ENCODE peak calls at places on chromosome 1, in six cellular contexts. One of them, this sample, is unnamed. For H3K4me1, the result is how much of the 10 kb centered on the place peaks cover.

GRCh38 chr1:24555591-24556413 is at the start of gene NCMAP:
- DNase-seq in endodermal cell: peak
- DNase-seq in colonic mucosa: peak
- DNase-seq in MM.1S: peak
- DNase-seq in fibroblast of lung: no peak
- DNase-seq in kidney: peak
- DNase-seq in this sample: no peak

GRCh38 chr1:235423214-235423652 is 56.0 kb downstream of the TBCE start:
- DNase-seq in endodermal cell: no peak
- DNase-seq in colonic mucosa: no peak
- DNase-seq in MM.1S: no peak
- DNase-seq in fibroblast of lung: no peak
- DNase-seq in kidney: no peak
- DNase-seq in this sample: peak

GRCh38 chr1:184838374-184838995 is 83.8 kb upstream of the EDEM3 start:
- DNase-seq in endodermal cell: no peak
- DNase-seq in colonic mucosa: peak
- DNase-seq in MM.1S: no peak
- DNase-seq in fibroblast of lung: peak
- DNase-seq in kidney: no peak
- DNase-seq in this sample: no peak

GRCh38 chr1:5995871-5996630 is 3.8 kb upstream of the NPHP4 start:
- DNase-seq in endodermal cell: no peak
- DNase-seq in colonic mucosa: no peak
- DNase-seq in MM.1S: no peak
- DNase-seq in fibroblast of lung: no peak
- DNase-seq in kidney: peak
- DNase-seq in this sample: no peak

GRCh38 chr1:29653034-29653810 is 416.9 kb downstream of the PTPRU start:
- DNase-seq in endodermal cell: peak
- DNase-seq in colonic mucosa: peak
- DNase-seq in MM.1S: no peak
- DNase-seq in fibroblast of lung: no peak
- DNase-seq in kidney: no peak
- DNase-seq in this sample: no peak

GRCh38 chr1:245972476-245972875 is 534.6 kb downstream of the SMYD3 start:
- DNase-seq in endodermal cell: no peak
- DNase-seq in colonic mucosa: no peak
- DNase-seq in MM.1S: no peak
- DNase-seq in fibroblast of lung: no peak
- DNase-seq in kidney: no peak
- DNase-seq in this sample: no peak

GRCh38 chr1:178543291-178543609 is 30.3 kb downstream of the TEX35 start:
- DNase-seq in endodermal cell: no peak
- DNase-seq in colonic mucosa: no peak
- DNase-seq in MM.1S: peak
- DNase-seq in fibroblast of lung: no peak
- DNase-seq in kidney: no peak
- DNase-seq in this sample: no peak

GRCh38 chr1:118459871-118460270 is 274.8 kb upstream of the SPAG17 start:
- DNase-seq in endodermal cell: no peak
- DNase-seq in colonic mucosa: no peak
- DNase-seq in MM.1S: no peak
- DNase-seq in fibroblast of lung: no peak
- DNase-seq in kidney: no peak
- DNase-seq in this sample: no peak

GRCh38 chr1:240820816-240821215 is 208.9 kb upstream of the GREM2 start:
- DNase-seq in endodermal cell: no peak
- DNase-seq in colonic mucosa: no peak
- DNase-seq in MM.1S: no peak
- DNase-seq in fibroblast of lung: no peak
- DNase-seq in kidney: no peak
- DNase-seq in this sample: no peak

GRCh38 chr1:225977937-225978748 is 21.0 kb downstream of the SDE2 start:
- DNase-seq in endodermal cell: no peak
- DNase-seq in colonic mucosa: no peak
- DNase-seq in MM.1S: no peak
- DNase-seq in fibroblast of lung: no peak
- DNase-seq in kidney: no peak
- DNase-seq in this sample: no peak

GRCh38 chr1:209411491-209411929 is 172.0 kb upstream of the CAMK1G start:
- DNase-seq in endodermal cell: no peak
- DNase-seq in colonic mucosa: no peak
- DNase-seq in MM.1S: no peak
- DNase-seq in fibroblast of lung: peak
- DNase-seq in kidney: no peak
- DNase-seq in this sample: no peak

GRCh38 chr1:186722711-186723309 is 42.6 kb upstream of the PTGS2 start:
- DNase-seq in endodermal cell: no peak
- DNase-seq in colonic mucosa: peak
- DNase-seq in MM.1S: peak
- DNase-seq in fibroblast of lung: peak
- DNase-seq in kidney: no peak
- DNase-seq in this sample: peak

GRCh38 chr1:29642519-29642918 is 406.2 kb downstream of the PTPRU start:
- DNase-seq in endodermal cell: peak
- DNase-seq in colonic mucosa: no peak
- DNase-seq in MM.1S: no peak
- DNase-seq in fibroblast of lung: no peak
- DNase-seq in kidney: no peak
- DNase-seq in this sample: no peak

GRCh38 chr1:18293291-18293690 is 185.7 kb downstream of the IGSF21 start:
- DNase-seq in endodermal cell: no peak
- DNase-seq in colonic mucosa: no peak
- DNase-seq in MM.1S: no peak
- DNase-seq in fibroblast of lung: no peak
- DNase-seq in kidney: no peak
- DNase-seq in this sample: no peak

GRCh38 chr1:36156329-36157114 is 562 bp downstream of the MAP7D1 start:
- DNase-seq in endodermal cell: peak
- DNase-seq in colonic mucosa: peak
- DNase-seq in MM.1S: peak
- DNase-seq in fibroblast of lung: peak
- DNase-seq in kidney: peak
- DNase-seq in this sample: peak

GRCh38 chr1:100404816-100405215 is 52.5 kb downstream of the CDC14A start:
- DNase-seq in endodermal cell: no peak
- DNase-seq in colonic mucosa: no peak
- DNase-seq in MM.1S: no peak
- DNase-seq in fibroblast of lung: no peak
- DNase-seq in kidney: no peak
- DNase-seq in this sample: no peak

DNA sequence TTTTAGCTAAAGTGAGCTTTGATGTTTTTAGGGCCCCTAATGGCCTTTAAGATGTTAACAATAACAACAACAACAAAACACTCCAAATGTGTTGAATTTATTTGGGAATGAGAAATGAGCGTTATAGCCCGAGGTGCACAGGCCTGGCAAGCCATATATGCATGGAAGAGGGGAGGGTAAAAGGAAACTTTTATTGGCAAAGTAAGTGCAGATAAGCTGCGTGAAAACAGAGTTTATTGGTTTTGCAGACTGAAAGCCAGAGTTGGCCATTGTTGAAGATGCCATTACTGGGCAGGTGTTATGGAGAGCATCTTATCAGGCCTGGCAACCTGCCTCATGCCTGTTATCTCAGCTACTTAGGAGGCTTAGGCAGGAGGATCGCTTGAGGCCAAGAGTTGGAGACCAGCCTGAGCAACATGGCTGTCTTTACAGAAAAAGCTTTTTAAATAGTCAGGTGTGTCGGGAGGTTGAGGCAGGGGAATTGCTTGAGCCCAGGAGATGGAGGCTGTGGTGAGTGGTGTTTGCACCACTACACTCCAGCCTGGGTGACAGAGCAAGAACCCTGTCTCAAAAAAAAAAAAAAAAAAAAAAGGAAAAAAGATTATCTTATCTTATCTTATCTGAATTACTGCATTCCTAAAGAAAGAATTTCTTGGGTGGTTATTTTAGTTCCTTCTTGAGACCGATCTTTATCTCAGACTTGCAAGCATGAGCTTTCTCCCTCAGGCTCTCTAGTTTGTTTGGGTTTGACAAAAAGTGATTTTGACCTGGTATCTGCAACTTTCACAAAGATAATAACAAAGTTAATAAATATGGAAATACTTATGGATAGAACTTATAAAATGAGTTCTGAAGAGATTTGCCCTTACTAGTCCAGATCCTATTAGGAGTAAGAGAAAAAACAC is 1.7 kb downstream of the PATJ start:
- DNase-seq in endodermal cell: peak
- DNase-seq in colonic mucosa: peak
- DNase-seq in MM.1S: no peak
- DNase-seq in fibroblast of lung: no peak
- DNase-seq in kidney: no peak
- DNase-seq in this sample: no peak
- H3K27ac ChIP-seq in endodermal cell: no peak
- H3K27ac ChIP-seq in colonic mucosa: peak
- H3K27ac ChIP-seq in MM.1S: no peak
- H3K27ac ChIP-seq in fibroblast of lung: no peak
- H3K27ac ChIP-seq in kidney: no peak
- H3K27ac ChIP-seq in this sample: no peak

GRCh38 chr1:41957568-41957967 is 38.8 kb upstream of the HIVEP3 start:
- DNase-seq in endodermal cell: no peak
- DNase-seq in colonic mucosa: no peak
- DNase-seq in MM.1S: no peak
- DNase-seq in fibroblast of lung: no peak
- DNase-seq in kidney: no peak
- DNase-seq in this sample: no peak
- H3K4me1 ChIP-seq in endodermal cell: under half
- H3K4me1 ChIP-seq in colonic mucosa: under half
- H3K4me1 ChIP-seq in MM.1S: under half
- H3K4me1 ChIP-seq in fibroblast of lung: under half
- H3K4me1 ChIP-seq in kidney: under half
- H3K4me1 ChIP-seq in this sample: under half

GRCh38 chr1:220880367-220880680 is 1.1 kb downstream of the HLX start:
- DNase-seq in endodermal cell: no peak
- DNase-seq in colonic mucosa: no peak
- DNase-seq in MM.1S: no peak
- DNase-seq in fibroblast of lung: peak
- DNase-seq in kidney: no peak
- DNase-seq in this sample: no peak
- H3K9ac ChIP-seq in endodermal cell: peak
- H3K9ac ChIP-seq in colonic mucosa: peak
- H3K9ac ChIP-seq in MM.1S: peak
- H3K9ac ChIP-seq in fibroblast of lung: peak
- H3K9ac ChIP-seq in kidney: peak
- H3K9ac ChIP-seq in this sample: no peak

GRCh38 chr1:198541737-198542136 is 1.3 kb upstream of the ATP6V1G3 start:
- DNase-seq in endodermal cell: no peak
- DNase-seq in colonic mucosa: no peak
- DNase-seq in MM.1S: no peak
- DNase-seq in fibroblast of lung: no peak
- DNase-seq in kidney: no peak
- DNase-seq in this sample: no peak

GRCh38 chr1:198540580-198540979 is at the start of gene ATP6V1G3:
- DNase-seq in endodermal cell: peak
- DNase-seq in colonic mucosa: no peak
- DNase-seq in MM.1S: no peak
- DNase-seq in fibroblast of lung: no peak
- DNase-seq in kidney: no peak
- DNase-seq in this sample: no peak

GRCh38 chr1:198544265-198544664 is 3.8 kb upstream of the ATP6V1G3 start:
- DNase-seq in endodermal cell: no peak
- DNase-seq in colonic mucosa: no peak
- DNase-seq in MM.1S: no peak
- DNase-seq in fibroblast of lung: no peak
- DNase-seq in kidney: no peak
- DNase-seq in this sample: no peak

GRCh38 chr1:198543670-198544260 is 3.3 kb upstream of the ATP6V1G3 start:
- DNase-seq in endodermal cell: no peak
- DNase-seq in colonic mucosa: no peak
- DNase-seq in MM.1S: no peak
- DNase-seq in fibroblast of lung: no peak
- DNase-seq in kidney: no peak
- DNase-seq in this sample: no peak

DNA sequence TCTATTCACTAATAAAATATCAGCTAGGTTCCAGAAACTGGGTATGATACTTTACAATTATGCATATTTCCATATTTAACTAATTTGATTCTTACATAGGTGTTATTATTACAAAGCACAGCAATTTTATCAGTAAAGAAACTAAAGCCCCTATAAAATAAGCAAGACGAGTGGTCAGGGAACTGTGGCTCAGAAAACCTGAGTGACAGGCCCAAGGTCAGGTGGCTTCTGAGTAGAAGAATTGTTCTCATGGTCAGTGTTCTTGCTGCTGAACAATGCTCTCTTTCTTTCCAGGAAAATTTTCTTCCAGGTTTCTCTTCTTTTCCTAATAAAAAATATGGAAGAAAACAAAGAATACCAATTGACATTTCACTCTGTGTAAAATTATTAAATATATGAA is 2.2 kb upstream of the ATP6V1G3 start:
- DNase-seq in endodermal cell: no peak
- DNase-seq in colonic mucosa: no peak
- DNase-seq in MM.1S: no peak
- DNase-seq in fibroblast of lung: no peak
- DNase-seq in kidney: no peak
- DNase-seq in this sample: no peak
- H3K27ac ChIP-seq in endodermal cell: no peak
- H3K27ac ChIP-seq in colonic mucosa: no peak
- H3K27ac ChIP-seq in MM.1S: no peak
- H3K27ac ChIP-seq in fibroblast of lung: no peak
- H3K27ac ChIP-seq in kidney: no peak
- H3K27ac ChIP-seq in this sample: no peak

DNA sequence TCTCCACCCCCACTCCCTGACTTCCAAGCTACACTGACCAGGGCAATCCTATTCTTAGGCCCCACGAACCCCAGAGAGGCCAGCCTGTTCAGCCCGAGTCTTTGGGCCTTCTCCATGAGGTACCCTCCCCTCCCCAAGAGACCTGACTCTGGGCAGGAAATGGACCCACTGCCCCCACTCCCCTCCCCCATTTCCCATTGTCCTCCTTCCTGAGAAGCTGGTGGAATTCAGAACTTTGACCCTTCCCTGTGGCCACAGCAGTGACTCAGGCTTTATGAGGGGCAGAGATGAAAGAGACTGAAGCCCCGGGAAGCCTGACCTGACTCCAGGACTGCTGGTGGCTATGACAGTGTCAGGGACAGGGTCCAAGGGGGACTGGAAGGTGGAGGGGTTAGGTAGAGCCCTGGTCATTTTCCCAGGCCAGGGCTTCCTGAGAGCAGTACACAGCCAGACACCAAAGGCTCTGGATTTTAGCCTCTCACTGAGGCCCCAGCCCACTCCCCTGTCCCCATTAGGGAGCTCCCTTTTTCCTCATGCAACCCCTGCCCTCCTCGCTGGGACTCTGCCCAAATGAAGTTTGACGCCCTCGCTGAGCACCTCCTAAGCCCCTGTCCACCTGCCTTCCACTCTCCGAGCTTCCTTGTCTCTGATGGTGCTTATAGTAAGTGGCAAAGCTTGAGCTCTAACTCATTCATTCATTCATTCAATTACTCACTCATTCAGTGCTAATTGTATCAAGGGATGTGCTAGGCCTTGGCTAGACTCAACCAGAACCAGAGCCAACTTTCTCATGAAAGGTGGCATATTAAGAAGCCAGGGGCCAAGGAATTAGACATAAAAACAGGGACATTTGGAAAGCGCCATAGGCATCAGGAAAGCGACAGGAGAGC is 3.0 kb downstream of the CRYBG2 start:
- DNase-seq in endodermal cell: peak
- DNase-seq in colonic mucosa: peak
- DNase-seq in MM.1S: no peak
- DNase-seq in fibroblast of lung: no peak
- DNase-seq in kidney: no peak
- DNase-seq in this sample: no peak
- H3K4me1 ChIP-seq in endodermal cell: under half
- H3K4me1 ChIP-seq in colonic mucosa: under half
- H3K4me1 ChIP-seq in MM.1S: under half
- H3K4me1 ChIP-seq in fibroblast of lung: under half
- H3K4me1 ChIP-seq in kidney: under half
- H3K4me1 ChIP-seq in this sample: under half